ENCODE peak calls at places on chromosomes 1 and 21, in four cellular contexts. One of them, this sample, is unnamed.

GRCh38 chr1:219542828-219543518 is 69.9 kb downstream of the ZC3H11B start:
- DNase-seq in K562: no peak
- DNase-seq in HL-60: no peak
- DNase-seq in GM12878: no peak
- DNase-seq in this sample: no peak

GRCh38 chr1:102191723-102192122 is 195.0 kb upstream of the OLFM3 start:
- DNase-seq in GM12878: peak; percentile 7
- DNase-seq in HL-60: no peak
- DNase-seq in K562: no peak
- DNase-seq in this sample: no peak

GRCh38 chr21:41095983-41096382 is 72.0 kb upstream of the BACE2 start:
- DNase-seq in K562: no peak
- DNase-seq in HL-60: no peak
- DNase-seq in GM12878: no peak
- DNase-seq in this sample: no peak

GRCh38 chr1:245969274-245969673 is 537.8 kb downstream of the SMYD3 start:
- DNase-seq in GM12878: no peak
- DNase-seq in HL-60: no peak
- DNase-seq in K562: no peak
- DNase-seq in this sample: no peak

GRCh38 chr1:2392686-2393085 is 1.0 kb downstream of the RER1 start:
- DNase-seq in K562: no peak
- DNase-seq in HL-60: no peak
- DNase-seq in GM12878: no peak
- DNase-seq in this sample: no peak

GRCh38 chr1:150477733-150478132 is 9.5 kb upstream of the TARS2 start:
- DNase-seq in K562: no peak
- DNase-seq in GM12878: no peak
- DNase-seq in HL-60: no peak
- DNase-seq in this sample: no peak

GRCh38 chr1:16204634-16205332 is 7.7 kb downstream of the ARHGEF19 start:
- DNase-seq in GM12878: no peak
- DNase-seq in HL-60: no peak
- DNase-seq in K562: peak; percentile 42
- DNase-seq in this sample: no peak

GRCh38 chr1:8631163-8631562 is 186.3 kb downstream of the RERE start:
- DNase-seq in HL-60: no peak
- DNase-seq in K562: no peak
- DNase-seq in GM12878: no peak
- DNase-seq in this sample: no peak

GRCh38 chr1:215405211-215405610 is 161.9 kb upstream of the KCTD3 start:
- DNase-seq in K562: no peak
- DNase-seq in HL-60: no peak
- DNase-seq in GM12878: no peak
- DNase-seq in this sample: no peak

GRCh38 chr1:200837931-200838571 is 34.7 kb upstream of the GPR25 start:
- DNase-seq in K562: no peak
- DNase-seq in GM12878: no peak
- DNase-seq in HL-60: no peak
- DNase-seq in this sample: no peak

GRCh38 chr21:28657576-28657975 is 335.1 kb downstream of the LTN1 start:
- DNase-seq in HL-60: no peak
- DNase-seq in K562: no peak
- DNase-seq in GM12878: no peak
- DNase-seq in this sample: no peak

GRCh38 chr1:238639861-238640260 is 746.5 kb upstream of the CHRM3 start:
- DNase-seq in GM12878: no peak
- DNase-seq in K562: no peak
- DNase-seq in HL-60: no peak
- DNase-seq in this sample: no peak

GRCh38 chr21:46411236-46411635 is 47.5 kb upstream of the DIP2A start:
- DNase-seq in GM12878: no peak
- DNase-seq in HL-60: no peak
- DNase-seq in K562: no peak
- DNase-seq in this sample: no peak

GRCh38 chr1:161763522-161764098 is 2.5 kb upstream of the ATF6 start:
- DNase-seq in GM12878: no peak
- DNase-seq in K562: peak; percentile 45
- DNase-seq in HL-60: no peak
- DNase-seq in this sample: no peak

GRCh38 chr1:48661726-48662483 is 114.8 kb downstream of the BEND5 start:
- DNase-seq in HL-60: peak; percentile 75
- DNase-seq in GM12878: no peak
- DNase-seq in K562: no peak
- DNase-seq in this sample: no peak

GRCh38 chr1:241630476-241630875 is 9.7 kb downstream of the CHML start:
- DNase-seq in GM12878: no peak
- DNase-seq in K562: no peak
- DNase-seq in HL-60: no peak
- DNase-seq in this sample: no peak

GRCh38 chr1:240409615-240410014 is 202.3 kb downstream of the GREM2 start:
- DNase-seq in K562: no peak
- DNase-seq in GM12878: no peak
- DNase-seq in HL-60: no peak
- DNase-seq in this sample: no peak

GRCh38 chr1:107076846-107077245 is 20.4 kb downstream of the PRMT6 start:
- DNase-seq in GM12878: no peak
- DNase-seq in K562: no peak
- DNase-seq in HL-60: no peak
- DNase-seq in this sample: no peak

GRCh38 chr21:14557413-14557812 is 11.3 kb upstream of the SAMSN1 start:
- DNase-seq in HL-60: no peak
- DNase-seq in GM12878: no peak
- DNase-seq in K562: no peak
- DNase-seq in this sample: no peak

GRCh38 chr1:167651161-167651693 is 21.2 kb downstream of the RCSD1 start:
- DNase-seq in HL-60: no peak
- DNase-seq in GM12878: no peak
- DNase-seq in K562: no peak
- DNase-seq in this sample: no peak

GRCh38 chr1:53979712-53980450 is 33.7 kb downstream of the LRRC42 start:
- DNase-seq in HL-60: no peak
- DNase-seq in GM12878: no peak
- DNase-seq in K562: peak; percentile 12
- DNase-seq in this sample: no peak

GRCh38 chr21:35147439-35147838 is 98.3 kb upstream of the RUNX1 start:
- DNase-seq in K562: no peak
- DNase-seq in GM12878: no peak
- DNase-seq in HL-60: no peak
- DNase-seq in this sample: no peak

GRCh38 chr1:145906954-145907755 is 2.7 kb downstream of the ITGA10 start:
- DNase-seq in HL-60: no peak
- DNase-seq in K562: no peak
- DNase-seq in GM12878: no peak
- DNase-seq in this sample: no peak
- TF ChIP-seq SPI1 in HL-60: no peak
- TF ChIP-seq SPI1 in K562: no peak
- TF ChIP-seq SPI1 in GM12878: no peak
- TF ChIP-seq SPI1 in this sample: no peak

GRCh38 chr1:170932236-170932635 is 3.1 kb upstream of the MROH9 start:
- DNase-seq in GM12878: peak; percentile 24
- DNase-seq in K562: no peak
- DNase-seq in HL-60: no peak
- DNase-seq in this sample: no peak

GRCh38 chr1:170931650-170932049 is 3.7 kb upstream of the MROH9 start:
- DNase-seq in K562: no peak
- DNase-seq in GM12878: no peak
- DNase-seq in HL-60: no peak
- DNase-seq in this sample: no peak

GRCh38 chr1:170929412-170929834 is 5.9 kb upstream of the MROH9 start:
- DNase-seq in GM12878: no peak
- DNase-seq in HL-60: no peak
- DNase-seq in K562: no peak
- DNase-seq in this sample: no peak

GRCh38 chr1:170927955-170928850 is 7.1 kb upstream of the MROH9 start:
- DNase-seq in GM12878: no peak
- DNase-seq in K562: no peak
- DNase-seq in HL-60: no peak
- DNase-seq in this sample: no peak

GRCh38 chr1:170929835-170930554 is 5.3 kb upstream of the MROH9 start:
- DNase-seq in K562: peak; percentile 53
- DNase-seq in HL-60: peak; percentile 2
- DNase-seq in GM12878: peak; percentile 11
- DNase-seq in this sample: peak; percentile 19
- TF ChIP-seq POLR2AphosphoS5 in K562: no peak
- TF ChIP-seq POLR2AphosphoS5 in HL-60: no peak
- TF ChIP-seq POLR2AphosphoS5 in GM12878: no peak
- TF ChIP-seq POLR2AphosphoS5 in this sample: no peak

GRCh38 chr21:38900499-38900898 is 94.8 kb downstream of the ETS2 start:
- DNase-seq in K562: no peak
- DNase-seq in GM12878: no peak
- DNase-seq in HL-60: no peak
- DNase-seq in this sample: no peak

GRCh38 chr21:38899277-38899947 is 93.7 kb downstream of the ETS2 start:
- DNase-seq in K562: no peak
- DNase-seq in GM12878: no peak
- DNase-seq in HL-60: no peak
- DNase-seq in this sample: no peak

GRCh38 chr21:38898422-38899098 is 92.8 kb downstream of the ETS2 start:
- DNase-seq in K562: no peak
- DNase-seq in HL-60: no peak
- DNase-seq in GM12878: no peak
- DNase-seq in this sample: no peak

GRCh38 chr21:38894899-38895298 is 89.2 kb downstream of the ETS2 start:
- DNase-seq in HL-60: no peak
- DNase-seq in GM12878: no peak
- DNase-seq in K562: no peak
- DNase-seq in this sample: no peak

DNA sequence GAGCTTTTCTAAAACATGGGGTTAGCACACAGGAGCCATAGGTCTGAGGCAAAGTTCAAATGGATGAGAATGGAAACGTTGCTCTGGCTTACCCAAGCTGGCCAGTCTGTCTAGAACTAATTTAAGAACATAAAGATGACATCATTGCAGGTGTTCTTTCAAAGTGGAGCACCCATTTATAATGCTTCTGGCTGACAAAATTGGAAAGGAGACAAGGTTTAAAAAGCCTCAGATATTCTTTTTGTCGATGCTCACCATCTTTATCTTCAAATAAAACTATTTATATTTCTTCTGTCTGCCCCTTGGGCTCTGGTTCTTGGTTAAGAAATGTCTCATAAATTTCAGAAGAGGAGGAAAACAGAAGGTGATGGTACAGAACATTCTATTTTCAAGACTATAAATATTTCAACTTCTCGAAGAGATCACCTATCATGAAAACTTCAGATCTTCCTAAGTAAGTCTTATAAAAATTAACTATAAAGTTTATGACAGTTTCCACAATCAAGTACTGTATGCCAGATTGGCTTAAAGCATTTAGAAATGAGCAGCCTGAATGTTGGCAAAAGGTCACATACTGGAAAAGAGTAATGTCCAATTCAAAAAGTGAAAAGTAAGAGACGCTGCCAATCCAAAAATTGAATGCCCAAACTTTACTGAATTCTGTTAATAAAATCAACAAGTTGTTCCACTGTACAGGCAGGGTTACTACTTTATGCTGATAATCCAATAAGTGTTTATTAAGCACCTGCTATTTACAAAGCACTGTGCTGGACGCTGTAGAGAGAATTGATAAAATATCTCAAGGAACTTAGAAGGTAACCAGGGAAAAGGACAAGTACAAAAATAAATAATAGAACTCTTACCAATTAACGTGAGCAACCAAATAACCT is 92.0 kb downstream of the ETS2 start:
- DNase-seq in K562: no peak
- DNase-seq in GM12878: no peak
- DNase-seq in HL-60: no peak
- DNase-seq in this sample: no peak
- TF ChIP-seq SPI1 in K562: no peak
- TF ChIP-seq SPI1 in GM12878: no peak
- TF ChIP-seq SPI1 in HL-60: no peak
- TF ChIP-seq SPI1 in this sample: no peak

GRCh38 chr1:233081686-233082085 is 131.3 kb downstream of the NTPCR start:
- DNase-seq in K562: no peak
- DNase-seq in GM12878: no peak
- DNase-seq in HL-60: peak; percentile 14
- DNase-seq in this sample: no peak

GRCh38 chr1:233082778-233083550 is 132.6 kb downstream of the NTPCR start:
- DNase-seq in K562: no peak
- DNase-seq in HL-60: no peak
- DNase-seq in GM12878: no peak
- DNase-seq in this sample: no peak

GRCh38 chr1:233079586-233079985 is 129.2 kb downstream of the NTPCR start:
- DNase-seq in HL-60: no peak
- DNase-seq in K562: no peak
- DNase-seq in GM12878: no peak
- DNase-seq in this sample: no peak

GRCh38 chr1:233075045-233075444 is 124.6 kb downstream of the NTPCR start:
- DNase-seq in HL-60: no peak
- DNase-seq in GM12878: no peak
- DNase-seq in K562: no peak
- DNase-seq in this sample: no peak

DNA sequence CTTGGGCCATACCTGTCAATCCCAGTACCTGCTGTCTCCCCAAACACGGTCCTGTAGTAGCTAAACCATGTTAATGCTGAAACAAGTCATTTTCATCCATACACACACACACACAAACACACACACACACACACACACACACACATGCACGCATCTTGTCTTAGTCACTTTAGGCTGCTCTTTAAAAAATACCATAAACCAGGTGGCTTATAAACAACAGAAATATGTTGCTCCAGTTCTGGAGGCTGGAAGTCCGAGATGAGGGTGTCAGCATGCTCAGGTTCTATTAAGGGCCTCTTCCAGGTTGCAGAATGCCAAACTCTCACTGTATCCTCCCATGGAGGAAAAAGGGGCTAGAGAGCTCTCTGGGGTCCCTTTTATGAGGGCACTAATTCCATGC is 129.9 kb downstream of the NTPCR start:
- DNase-seq in K562: no peak
- DNase-seq in HL-60: no peak
- DNase-seq in GM12878: no peak
- DNase-seq in this sample: no peak
- TF ChIP-seq POLR2AphosphoS5 in K562: no peak
- TF ChIP-seq POLR2AphosphoS5 in HL-60: no peak
- TF ChIP-seq POLR2AphosphoS5 in GM12878: no peak
- TF ChIP-seq POLR2AphosphoS5 in this sample: no peak